ENCODE peak calls at places on chromosome 4, in six cellular contexts. One of them, this sample, is unnamed.

GRCh38 chr4:66736593-66736992 is 808.7 kb downstream of the CENPC start:
- DNase-seq in esophagus squamous epithelium: no peak
- DNase-seq in endothelial cell: no peak
- DNase-seq in effector memory CD8-positive, alpha-beta T cell: no peak
- DNase-seq in colonic mucosa: no peak
- DNase-seq in GM12864: no peak
- DNase-seq in this sample: peak; percentile 3

GRCh38 chr4:15963568-15963967 is 593 bp upstream of the FGFBP2 start:
- DNase-seq in effector memory CD8-positive, alpha-beta T cell: peak; percentile 59
- DNase-seq in esophagus squamous epithelium: no peak
- DNase-seq in endothelial cell: no peak
- DNase-seq in GM12864: no peak
- DNase-seq in colonic mucosa: no peak
- DNase-seq in this sample: no peak

GRCh38 chr4:156298230-156298629 is 344.6 kb upstream of the CTSO start:
- DNase-seq in endothelial cell: peak; percentile 44
- DNase-seq in colonic mucosa: no peak
- DNase-seq in esophagus squamous epithelium: no peak
- DNase-seq in effector memory CD8-positive, alpha-beta T cell: no peak
- DNase-seq in GM12864: no peak
- DNase-seq in this sample: no peak

GRCh38 chr4:52957791-52958190 is 95.7 kb downstream of the RASL11B start:
- DNase-seq in colonic mucosa: no peak
- DNase-seq in GM12864: no peak
- DNase-seq in esophagus squamous epithelium: no peak
- DNase-seq in effector memory CD8-positive, alpha-beta T cell: no peak
- DNase-seq in endothelial cell: no peak
- DNase-seq in this sample: no peak

GRCh38 chr4:20544645-20545044 is 155.6 kb upstream of the PACRGL start:
- DNase-seq in GM12864: no peak
- DNase-seq in effector memory CD8-positive, alpha-beta T cell: no peak
- DNase-seq in esophagus squamous epithelium: no peak
- DNase-seq in colonic mucosa: no peak
- DNase-seq in endothelial cell: no peak
- DNase-seq in this sample: no peak

GRCh38 chr4:3237711-3238560 is 11.0 kb upstream of the MSANTD1 start:
- DNase-seq in esophagus squamous epithelium: no peak
- DNase-seq in effector memory CD8-positive, alpha-beta T cell: no peak
- DNase-seq in endothelial cell: no peak
- DNase-seq in colonic mucosa: no peak
- DNase-seq in GM12864: no peak
- DNase-seq in this sample: no peak

GRCh38 chr4:124907881-124908280 is 195.3 kb upstream of the ANKRD50 start:
- DNase-seq in GM12864: no peak
- DNase-seq in endothelial cell: no peak
- DNase-seq in colonic mucosa: no peak
- DNase-seq in effector memory CD8-positive, alpha-beta T cell: no peak
- DNase-seq in esophagus squamous epithelium: no peak
- DNase-seq in this sample: no peak

GRCh38 chr4:38523524-38524448 is 140.2 kb upstream of the KLF3 start:
- DNase-seq in GM12864: peak; percentile 90
- DNase-seq in endothelial cell: no peak
- DNase-seq in colonic mucosa: no peak
- DNase-seq in effector memory CD8-positive, alpha-beta T cell: peak; percentile 23
- DNase-seq in esophagus squamous epithelium: no peak
- DNase-seq in this sample: no peak

This sample was measured in Calu3.